ENCODE peak calls at places on chromosomes 7 and 10, in ten cellular contexts. K is AG04450; Y is right lobe of liver; X is thoracic aorta; N is naive thymus-derived CD4-positive, alpha-beta T cell; B is sigmoid colon; L is tibial nerve; I is WERI-Rb-1; C is heart left ventricle; E is A673. G is an unnamed sample. For H3K9me3, the result is how much of the 10 kb centered on the place peaks cover.

GRCh38 chr7:129024125-129024524 is 30.8 kb downstream of the TNPO3 start:
- DNase-seq in K (no peak), Y (no peak), X (no peak), N (no peak), B (no peak), L (no peak), I (no peak), C (no peak), E (no peak), G (no peak)

GRCh38 chr10:88922041-88922440 is 30.5 kb downstream of the ACTA2 start:
- DNase-seq in K (no peak), Y (no peak), X (no peak), N (no peak), B (no peak), L (no peak), I (no peak), C (no peak), E (no peak), G (no peak)

GRCh38 chr10:4067552-4068254 is 282.7 kb upstream of the KLF6 start:
- DNase-seq in K (no peak), Y (no peak), X (no peak), N (no peak), B (no peak), L (no peak), I (no peak), C (no peak), E (peak), G (no peak)

GRCh38 chr7:2864999-2865670 is 21.0 kb upstream of the GNA12 start:
- DNase-seq in K (peak), Y (no peak), X (no peak), N (peak), B (peak), L (peak), I (peak), C (peak), E (peak), G (peak)

GRCh38 chr7:3095046-3095445 is 51.4 kb upstream of the CARD11 start:
- DNase-seq in K (no peak), Y (no peak), X (no peak), N (peak), B (no peak), L (no peak), I (no peak), C (no peak), E (peak), G (no peak)

GRCh38 chr10:61987951-61988379 is 86.5 kb downstream of the ARID5B start:
- DNase-seq in K (no peak), Y (no peak), X (no peak), N (peak), B (no peak), L (no peak), I (no peak), C (no peak), E (no peak), G (no peak)

GRCh38 chr10:33666686-33667480 is 332.4 kb upstream of the NRP1 start:
- DNase-seq in K (no peak), Y (no peak), X (no peak), N (no peak), B (no peak), L (no peak), I (no peak), C (no peak), E (no peak), G (no peak)

GRCh38 chr7:107179326-107180163 is 10.7 kb downstream of the HBP1 start:
- DNase-seq in K (no peak), Y (no peak), X (no peak), N (no peak), B (no peak), L (no peak), I (no peak), C (no peak), E (no peak), G (no peak)

GRCh38 chr10:69914373-69915268 is 112.9 kb downstream of the COL13A1 start:
- DNase-seq in K (peak), Y (peak), X (peak), N (no peak), B (peak), L (peak), I (peak), C (peak), E (peak), G (peak)

GRCh38 chr7:127304087-127304486 is 51.3 kb upstream of the GRM8 start:
- DNase-seq in K (no peak), Y (no peak), X (no peak), N (no peak), B (no peak), L (no peak), I (no peak), C (no peak), E (no peak), G (no peak)

GRCh38 chr7:157046681-157047080 is 36.2 kb upstream of the MNX1 start:
- DNase-seq in K (no peak), Y (no peak), X (no peak), N (no peak), B (no peak), L (no peak), I (no peak), C (no peak), E (no peak), G (no peak)

GRCh38 chr10:73591578-73591902 is 398 bp upstream of the USP54 start:
- DNase-seq in K (no peak), Y (no peak), X (no peak), N (no peak), B (no peak), L (no peak), I (no peak), C (no peak), E (no peak), G (no peak)

GRCh38 chr10:73590881-73591577 is at the start of gene USP54:
- DNase-seq in K (no peak), Y (no peak), X (no peak), N (peak), B (no peak), L (no peak), I (no peak), C (peak), E (no peak), G (no peak)

GRCh38 chr10:73593812-73594211 is 2.7 kb upstream of the USP54 start:
- DNase-seq in K (no peak), Y (no peak), X (no peak), N (no peak), B (no peak), L (no peak), I (no peak), C (no peak), E (no peak), G (no peak)

GRCh38 chr10:73591935-73592699 is 975 bp upstream of the USP54 start:
- DNase-seq in K (no peak), Y (peak), X (no peak), N (no peak), B (peak), L (peak), I (peak), C (peak), E (no peak), G (peak)

GRCh38 chr10:73593110-73593509 is 2.0 kb upstream of the USP54 start:
- DNase-seq in K (no peak), Y (no peak), X (no peak), N (no peak), B (no peak), L (no peak), I (no peak), C (no peak), E (no peak), G (no peak)
- H3K27ac ChIP-seq in K (no peak), Y (no peak), X (no peak), N (no peak), B (no peak), L (peak), I (no peak), C (no peak), E (no peak), G (no peak)

GRCh38 chr10:90470971-90471370 is 386.9 kb downstream of the HTR7 start:
- DNase-seq in K (no peak), Y (no peak), X (no peak), N (no peak), B (no peak), L (no peak), I (peak), C (no peak), E (no peak), G (no peak)
- H3K9me3 ChIP-seq in K (under half), Y (under half), X (under half), N (under half), B (under half), L (under half), I (under half), C (under half), E (under half), G (under half)

GRCh38 chr7:101782886-101783285 is 34.5 kb upstream of the CUX1 start:
- DNase-seq in K (no peak), Y (no peak), X (no peak), N (no peak), B (no peak), L (no peak), I (no peak), C (no peak), E (no peak), G (no peak)
- H3K27ac ChIP-seq in K (no peak), Y (no peak), X (no peak), N (no peak), B (no peak), L (no peak), I (no peak), C (no peak), E (no peak), G (no peak)

GRCh38 chr7:153939177-153939576 is 113.0 kb upstream of the DPP6 start:
- DNase-seq in K (no peak), Y (no peak), X (no peak), N (no peak), B (no peak), L (no peak), I (no peak), C (no peak), E (no peak), G (no peak)

GRCh38 chr7:153943428-153944370 is 108.5 kb upstream of the DPP6 start:
- DNase-seq in K (no peak), Y (no peak), X (no peak), N (no peak), B (no peak), L (no peak), I (no peak), C (no peak), E (no peak), G (no peak)

GRCh38 chr7:153942036-153942435 is 110.2 kb upstream of the DPP6 start:
- DNase-seq in K (no peak), Y (no peak), X (no peak), N (no peak), B (no peak), L (no peak), I (no peak), C (no peak), E (no peak), G (no peak)

GRCh38 chr7:153939654-153940053 is 112.5 kb upstream of the DPP6 start:
- DNase-seq in K (no peak), Y (no peak), X (no peak), N (no peak), B (no peak), L (no peak), I (no peak), C (no peak), E (no peak), G (no peak)

GRCh38 chr7:153941061-153941460 is 111.1 kb upstream of the DPP6 start:
- DNase-seq in K (no peak), Y (no peak), X (no peak), N (no peak), B (no peak), L (no peak), I (no peak), C (no peak), E (no peak), G (no peak)
- H3K9me3 ChIP-seq in K (half or more), Y (under half), X (under half), N (under half), B (under half), L (under half), I (under half), C (under half), E (under half), G (under half)

GRCh38 chr7:131826960-131827359 is 270.5 kb upstream of the PODXL start:
- DNase-seq in K (no peak), Y (no peak), X (no peak), N (no peak), B (no peak), L (no peak), I (peak), C (no peak), E (no peak), G (no peak)

GRCh38 chr7:131829911-131830310 is 273.5 kb upstream of the PODXL start:
- DNase-seq in K (no peak), Y (no peak), X (no peak), N (no peak), B (no peak), L (no peak), I (peak), C (no peak), E (no peak), G (no peak)

GRCh38 chr7:131830681-131831080 is 274.3 kb upstream of the PODXL start:
- DNase-seq in K (no peak), Y (no peak), X (no peak), N (no peak), B (no peak), L (no peak), I (peak), C (no peak), E (no peak), G (no peak)

DNA sequence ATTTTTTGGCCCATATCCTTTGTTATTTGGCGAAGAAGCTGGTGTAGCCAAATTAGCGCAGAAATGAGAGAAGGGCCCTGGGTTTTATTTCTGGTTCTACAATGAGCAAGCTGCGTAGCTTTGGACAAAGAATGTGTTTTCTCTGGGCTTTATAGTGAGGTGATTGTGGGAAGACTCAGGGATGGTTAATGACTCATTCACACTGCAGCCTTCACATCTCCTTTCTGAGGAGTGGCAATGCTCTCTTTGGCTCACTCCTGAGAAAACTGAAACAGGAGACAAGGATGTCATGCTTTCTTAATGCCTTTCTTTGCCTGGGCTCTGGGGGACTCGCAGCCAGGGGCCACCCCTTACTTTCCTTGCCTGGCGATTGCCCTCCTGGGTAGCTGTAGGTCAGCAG is 271.0 kb upstream of the PODXL start:
- DNase-seq in K (no peak), Y (no peak), X (no peak), N (no peak), B (no peak), L (no peak), I (no peak), C (no peak), E (no peak), G (no peak)
- H3K27ac ChIP-seq in K (no peak), Y (no peak), X (no peak), N (no peak), B (peak), L (no peak), I (no peak), C (no peak), E (no peak), G (no peak)

GRCh38 chr10:7626283-7626682 is 40.5 kb downstream of the ITIH5 start:
- DNase-seq in K (no peak), Y (no peak), X (no peak), N (no peak), B (no peak), L (no peak), I (no peak), C (no peak), E (no peak), G (no peak)

GRCh38 chr10:7625836-7626235 is 40.9 kb downstream of the ITIH5 start:
- DNase-seq in K (no peak), Y (no peak), X (no peak), N (no peak), B (peak), L (no peak), I (no peak), C (no peak), E (no peak), G (no peak)

GRCh38 chr10:7622969-7623368 is 43.8 kb downstream of the ITIH5 start:
- DNase-seq in K (no peak), Y (no peak), X (no peak), N (no peak), B (no peak), L (no peak), I (no peak), C (no peak), E (peak), G (no peak)

DNA sequence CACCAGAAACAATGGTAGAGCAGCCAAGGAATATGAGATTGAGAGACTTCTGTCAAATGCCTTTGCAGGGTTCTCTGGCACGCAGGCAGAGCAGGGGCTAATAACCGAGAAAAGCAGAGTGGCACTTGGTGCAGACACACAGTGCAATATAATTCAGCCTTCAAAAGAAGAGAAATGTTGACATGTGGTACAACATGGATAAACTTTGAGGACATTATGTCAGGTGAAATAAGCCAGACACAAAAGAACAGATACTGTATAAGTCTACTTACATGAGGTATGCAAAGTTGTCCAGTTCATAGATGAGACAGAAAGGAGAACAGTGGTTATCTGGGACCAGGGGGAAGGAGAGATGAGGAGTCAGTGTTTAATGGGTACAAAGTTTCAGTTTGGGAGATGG is 41.8 kb downstream of the ITIH5 start:
- DNase-seq in K (no peak), Y (no peak), X (no peak), N (no peak), B (no peak), L (no peak), I (no peak), C (no peak), E (no peak), G (no peak)
- H3K9me3 ChIP-seq in K (under half), Y (under half), X (under half), N (under half), B (under half), L (under half), I (under half), C (under half), E (under half), G (under half)

DNA sequence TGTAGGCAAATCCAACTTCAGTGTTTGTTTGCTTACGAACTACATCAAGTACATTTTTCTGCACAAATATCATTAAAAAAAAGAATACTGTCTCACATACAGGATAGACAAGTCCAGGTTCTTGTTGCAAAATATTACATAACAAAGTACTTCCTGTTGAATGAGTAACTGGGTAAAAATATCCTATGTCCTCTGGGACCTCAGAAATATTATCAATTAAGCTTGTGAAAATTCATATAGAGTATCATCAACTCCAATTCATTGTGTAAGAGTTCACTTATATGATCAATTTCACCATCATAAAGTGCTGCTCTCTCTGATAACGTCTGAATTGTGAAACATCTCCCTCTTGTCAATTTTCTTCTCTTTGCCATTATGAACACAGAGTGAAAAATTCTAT is 22.6 kb downstream of the HERC4 start:
- DNase-seq in K (no peak), Y (no peak), X (no peak), N (no peak), B (no peak), L (no peak), I (no peak), C (no peak), E (no peak), G (no peak)
- H3K27ac ChIP-seq in K (no peak), Y (no peak), X (no peak), N (no peak), B (no peak), L (no peak), I (no peak), C (no peak), E (no peak), G (no peak)

DNA sequence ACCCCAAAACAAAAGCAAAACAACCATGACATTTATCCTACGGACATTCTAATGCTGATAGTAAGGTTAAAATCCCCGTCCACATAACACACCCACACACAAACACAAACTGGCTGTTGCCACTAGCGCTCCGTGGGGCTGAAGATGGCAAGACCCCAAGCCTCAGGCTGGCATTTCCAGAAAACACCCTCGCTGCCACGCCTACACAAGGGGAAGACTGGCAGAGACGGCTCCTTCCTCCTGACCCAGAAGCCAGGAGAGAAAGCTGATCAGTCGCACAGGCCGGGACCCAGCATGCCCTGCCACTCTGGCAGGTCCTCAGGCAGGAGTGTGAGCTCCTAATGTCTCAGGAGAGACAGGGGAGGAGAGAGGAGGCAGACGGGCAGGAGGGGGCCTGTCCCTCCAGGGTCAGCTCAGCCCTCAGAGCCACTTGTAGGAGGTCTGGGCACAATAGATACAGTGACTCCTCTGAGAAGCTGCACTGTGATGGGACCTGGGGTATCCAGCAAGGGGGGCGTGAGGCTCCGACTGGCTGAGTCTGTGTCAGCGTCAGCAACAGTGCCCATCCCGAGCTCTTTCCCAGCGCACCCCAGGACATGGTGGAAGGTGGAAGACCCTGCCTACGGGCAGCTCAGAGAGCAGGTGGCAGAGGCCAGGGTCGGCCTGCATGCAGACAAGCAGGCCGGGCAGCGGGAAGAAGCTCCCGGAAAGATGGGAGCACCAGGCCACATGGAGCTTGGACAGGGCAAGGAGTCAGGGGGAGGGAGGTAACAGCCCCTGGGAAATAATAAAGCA is 326.9 kb downstream of the PTPRN2 start:
- DNase-seq in K (no peak), Y (no peak), X (no peak), N (no peak), B (no peak), L (no peak), I (no peak), C (no peak), E (no peak), G (no peak)
- H3K9me3 ChIP-seq in K (half or more), Y (under half), X (under half), N (under half), B (under half), L (under half), I (under half), C (under half), E (under half), G (under half)